ENCODE peak calls at places on chromosomes 2 and 18, in seven cellular contexts. D is neuronal stem cell, E is cardiac septum, J is dermis blood vessel endothelial cell, A is GF-D8, K is WTC11, G is GM20000. B is an unnamed sample.

GRCh38 chr2:217162533-217162932 is 302.7 kb upstream of the TNP1 start:
- DNase-seq in D (no peak), E (no peak), J (peak), A (no peak), K (no peak), G (peak), B (no peak)

GRCh38 chr18:13448028-13448795 is 229.7 kb downstream of the LDLRAD4 start:
- DNase-seq in D (no peak), E (no peak), J (no peak), A (no peak), K (no peak), G (no peak), B (no peak)

GRCh38 chr2:127632592-127633489 is 13.1 kb upstream of the GPR17 start:
- DNase-seq in D (no peak), E (no peak), J (no peak), A (no peak), K (no peak), G (peak), B (no peak)

GRCh38 chr2:27298391-27299080 is 9.7 kb downstream of the UCN start:
- DNase-seq in D (no peak), E (no peak), J (no peak), A (no peak), K (no peak), G (no peak), B (no peak)

GRCh38 chr18:48529796-48530195 is 9.0 kb upstream of the CTIF start:
- DNase-seq in D (no peak), E (no peak), J (no peak), A (no peak), K (no peak), G (no peak), B (no peak)

GRCh38 chr2:119240311-119241204 is 16.9 kb downstream of the STEAP3 start:
- DNase-seq in D (no peak), E (peak), J (no peak), A (no peak), K (peak), G (no peak), B (no peak)

GRCh38 chr2:10721344-10722251 is at the start of gene ATP6V1C2:
- DNase-seq in D (peak), E (no peak), J (peak), A (no peak), K (peak), G (peak), B (no peak)

GRCh38 chr2:3354986-3355385 is 22.6 kb downstream of the EIPR1 start:
- DNase-seq in D (no peak), E (no peak), J (no peak), A (no peak), K (no peak), G (no peak), B (no peak)

GRCh38 chr18:21826196-21826595 is 85.6 kb downstream of the MIB1 start:
- DNase-seq in D (no peak), E (no peak), J (peak), A (no peak), K (no peak), G (no peak), B (no peak)

GRCh38 chr2:195406886-195407603 is 250.0 kb upstream of the SLC39A10 start:
- DNase-seq in D (no peak), E (no peak), J (no peak), A (no peak), K (no peak), G (no peak), B (no peak)

GRCh38 chr2:173286153-173286809 is 68.4 kb upstream of the CDCA7 start:
- DNase-seq in D (no peak), E (no peak), J (no peak), A (no peak), K (no peak), G (peak), B (no peak)

GRCh38 chr2:204749319-204749718 is 204.0 kb downstream of the PARD3B start:
- DNase-seq in D (no peak), E (no peak), J (no peak), A (no peak), K (no peak), G (no peak), B (no peak)

GRCh38 chr18:53153281-53153680 is 813.3 kb downstream of the DCC start:
- DNase-seq in D (no peak), E (no peak), J (no peak), A (peak), K (peak), G (peak), B (no peak)

GRCh38 chr2:187519419-187520120 is 34.7 kb downstream of the TFPI start:
- DNase-seq in D (no peak), E (no peak), J (no peak), A (no peak), K (peak), G (no peak), B (peak)

GRCh38 chr2:94758546-94758945 is 112.7 kb upstream of the TEKT4 start:
- DNase-seq in D (no peak), E (no peak), J (no peak), A (no peak), K (no peak), G (no peak), B (no peak)

GRCh38 chr2:218985325-218986091 is 524 bp upstream of the FEV start:
- DNase-seq in D (no peak), E (no peak), J (no peak), A (no peak), K (peak), G (peak), B (peak)

GRCh38 chr2:206797376-206797775 is 32.0 kb downstream of the FASTKD2 start:
- DNase-seq in D (no peak), E (no peak), J (peak), A (no peak), K (no peak), G (no peak), B (no peak)

GRCh38 chr2:145157626-145158025 is 637.7 kb upstream of the ZEB2 start:
- DNase-seq in D (no peak), E (no peak), J (no peak), A (no peak), K (no peak), G (no peak), B (no peak)

GRCh38 chr2:200749631-200750322 is 61.9 kb upstream of the BZW1 start:
- DNase-seq in D (no peak), E (no peak), J (no peak), A (no peak), K (no peak), G (no peak), B (no peak)

GRCh38 chr2:154960802-154961583 is 262.5 kb downstream of the KCNJ3 start:
- DNase-seq in D (no peak), E (no peak), J (no peak), A (no peak), K (no peak), G (peak), B (no peak)

GRCh38 chr2:147843421-147843863 is 1.4 kb upstream of the ACVR2A start:
- DNase-seq in D (no peak), E (no peak), J (no peak), A (no peak), K (no peak), G (no peak), B (no peak)

GRCh38 chr2:1437101-1437500 is 23.8 kb downstream of the TPO start:
- DNase-seq in D (no peak), E (no peak), J (no peak), A (no peak), K (no peak), G (no peak), B (no peak)

GRCh38 chr2:205283721-205284270 is 398.5 kb upstream of the NRP2 start:
- DNase-seq in D (no peak), E (no peak), J (no peak), A (no peak), K (no peak), G (no peak), B (no peak)

GRCh38 chr2:46171996-46172546 is 125.1 kb upstream of the EPAS1 start:
- DNase-seq in D (no peak), E (no peak), J (no peak), A (no peak), K (no peak), G (no peak), B (no peak)

GRCh38 chr2:149278146-149278878 is 52.1 kb upstream of the LYPD6 start:
- DNase-seq in D (no peak), E (no peak), J (no peak), A (no peak), K (no peak), G (no peak), B (no peak)

GRCh38 chr2:152483276-152483996 is 148.5 kb downstream of the FMNL2 start:
- DNase-seq in D (no peak), E (no peak), J (peak), A (no peak), K (no peak), G (no peak), B (no peak)

GRCh38 chr2:223563462-223563861 is 38.7 kb downstream of the SCG2 start:
- DNase-seq in D (no peak), E (no peak), J (peak), A (no peak), K (no peak), G (no peak), B (no peak)

GRCh38 chr2:43003702-43004101 is 211.3 kb upstream of the HAAO start:
- DNase-seq in D (no peak), E (peak), J (no peak), A (no peak), K (no peak), G (no peak), B (no peak)

GRCh38 chr18:7317804-7318231 is 86.9 kb downstream of the LRRC30 start:
- DNase-seq in D (no peak), E (no peak), J (no peak), A (no peak), K (no peak), G (no peak), B (no peak)

GRCh38 chr2:75113217-75113616 is 86.1 kb downstream of the TACR1 start:
- DNase-seq in D (no peak), E (no peak), J (no peak), A (no peak), K (no peak), G (no peak), B (no peak)

GRCh38 chr2:27832396-27832795 is 57.8 kb downstream of the RBKS start:
- DNase-seq in D (no peak), E (no peak), J (peak), A (no peak), K (no peak), G (no peak), B (no peak)

B was measured in H1.